ENCODE peak calls at places on chromosomes 1 and 21, in four cellular contexts. G is A549; L is naive thymus-derived CD4-positive, alpha-beta T cell; H is OCI-LY7. D is an unnamed sample.

GRCh38 chr1:91925644-91926330 is 23.4 kb upstream of the BRDT start:
- DNase-seq in H (no peak), L (no peak), G (no peak), D (no peak)

GRCh38 chr1:6967431-6968079 is 182.3 kb downstream of the CAMTA1 start:
- DNase-seq in G (no peak), H (peak), L (no peak), D (no peak)

GRCh38 chr1:153465728-153466625 is 5.5 kb upstream of the S100A7 start:
- DNase-seq in L (peak), G (peak), H (peak), D (no peak)

GRCh38 chr1:200625381-200625824 is 4.9 kb upstream of the KIF14 start:
- DNase-seq in G (no peak), H (no peak), L (no peak), D (no peak)

GRCh38 chr1:77680173-77680572 is 2.3 kb downstream of the ZZZ3 start:
- DNase-seq in L (no peak), G (no peak), H (no peak), D (no peak)

GRCh38 chr21:25464275-25464674 is 143.0 kb downstream of the MRPL39 start:
- DNase-seq in G (no peak), L (no peak), H (no peak), D (no peak)

GRCh38 chr1:171310661-171311087 is 3.3 kb upstream of the FMO4 start:
- DNase-seq in L (no peak), H (no peak), G (no peak), D (no peak)

GRCh38 chr1:201785291-201785690 is 43.7 kb upstream of the IPO9 start:
- DNase-seq in G (no peak), L (no peak), H (no peak), D (no peak)

GRCh38 chr1:244074559-244075171 is 23.6 kb downstream of the ZBTB18 start:
- DNase-seq in H (no peak), L (peak), G (no peak), D (no peak)

GRCh38 chr1:24735619-24736375 is 9.4 kb upstream of the CLIC4 start:
- DNase-seq in L (no peak), G (no peak), H (peak), D (no peak)

GRCh38 chr21:26843912-26844257 is 1.3 kb downstream of the ADAMTS1 start:
- DNase-seq in G (no peak), L (no peak), H (no peak), D (no peak)

GRCh38 chr1:92479587-92479986 is 7.1 kb downstream of the GFI1 start:
- DNase-seq in L (no peak), G (no peak), H (no peak), D (no peak)

GRCh38 chr1:195851016-195851591 is 757.1 kb downstream of the KCNT2 start:
- DNase-seq in G (no peak), L (no peak), H (no peak), D (no peak)

GRCh38 chr1:169161512-169162194 is 55.2 kb downstream of the ATP1B1 start:
- DNase-seq in G (no peak), L (no peak), H (no peak), D (no peak)

D was measured in mesenteric fat pad.